ENCODE peak calls at places on chromosomes 4 and X, in four cellular contexts. Z, X, I and N are unnamed samples.

GRCh38 chr4:161583549-161583948 is 580.3 kb downstream of the FSTL5 start:
- DNase-seq in Z (no peak), X (no peak), I (no peak), N (no peak)

GRCh38 chrX:106415276-106415895 is 196.4 kb upstream of the RADX start:
- DNase-seq in Z (no peak), X (peak; percentile 29), I (no peak), N (peak; percentile 42)

GRCh38 chr4:185165605-185166063 is 22.6 kb downstream of the SLC25A4 start:
- DNase-seq in Z (peak; percentile 94), X (no peak), I (no peak), N (no peak)

GRCh38 chrX:150567645-150568319 is 639 bp upstream of the MTM1 start:
- DNase-seq in Z (no peak), X (no peak), I (peak; percentile 45), N (no peak)

GRCh38 chr4:37246891-37247290 is 2.3 kb downstream of the NWD2 start:
- DNase-seq in Z (no peak), X (no peak), I (no peak), N (no peak)

GRCh38 chr4:156420557-156420956 is 466.9 kb upstream of the CTSO start:
- DNase-seq in Z (peak; percentile 6), X (no peak), I (no peak), N (no peak)

GRCh38 chrX:153777261-153778090 is 3.4 kb upstream of the SRPK3 start:
- DNase-seq in Z (no peak), X (no peak), I (no peak), N (no peak)

GRCh38 chrX:16528620-16529019 is 121.3 kb upstream of the S100G start:
- DNase-seq in Z (no peak), X (no peak), I (no peak), N (no peak)

GRCh38 chrX:120664081-120664480 is 34.2 kb upstream of the C1GALT1C1 start:
- DNase-seq in Z (no peak), X (peak; percentile 49), I (peak; percentile 50), N (peak; percentile 22)

GRCh38 chr4:120682981-120683380 is 239.5 kb downstream of the PRDM5 start:
- DNase-seq in Z (peak; percentile 36), X (no peak), I (no peak), N (no peak)

GRCh38 chr4:138204507-138204906 is 37.6 kb downstream of the SLC7A11 start:
- DNase-seq in Z (no peak), X (no peak), I (no peak), N (no peak)

GRCh38 chrX:16552546-16552945 is 97.4 kb upstream of the S100G start:
- DNase-seq in Z (peak; percentile 12), X (no peak), I (peak; percentile 74), N (no peak)

GRCh38 chr4:109729155-109729562 is 711 bp downstream of the PLA2G12A start:
- DNase-seq in Z (no peak), X (peak; percentile 14), I (peak; percentile 35), N (peak; percentile 29)

GRCh38 chr4:189547537-189547936 is 393.1 kb upstream of the FRG1 start:
- DNase-seq in Z (no peak), X (no peak), I (no peak), N (peak; percentile 1)

GRCh38 chrX:135484636-135485289 is 35.7 kb upstream of the INTS6L start:
- DNase-seq in Z (peak; percentile 56), X (peak; percentile 50), I (no peak), N (peak; percentile 36)

GRCh38 chr4:87416965-87417364 is 5.4 kb upstream of the NUDT9 start:
- DNase-seq in Z (no peak), X (no peak), I (no peak), N (no peak)

GRCh38 chrX:132631579-132632232 is 142.9 kb upstream of the MBNL3 start:
- DNase-seq in Z (no peak), X (peak; percentile 14), I (peak; percentile 36), N (no peak)

GRCh38 chrX:91108761-91109160 is 325.9 kb upstream of the PABPC5 start:
- DNase-seq in Z (no peak), X (no peak), I (no peak), N (peak; percentile 2)

GRCh38 chr4:186021461-186022167 is 47.3 kb upstream of the TLR3 start:
- DNase-seq in Z (peak; percentile 15), X (peak; percentile 44), I (no peak), N (no peak)

GRCh38 chrX:38807873-38808272 is 6.6 kb downstream of the MID1IP1 start:
- DNase-seq in Z (no peak), X (peak; percentile 38), I (no peak), N (no peak)

GRCh38 chr4:188053302-188053701 is 56.1 kb downstream of the TRIML2 start:
- DNase-seq in Z (no peak), X (no peak), I (no peak), N (no peak)

GRCh38 chr4:122783301-122784215 is 43.1 kb upstream of the FGF2 start:
- DNase-seq in Z (peak; percentile 97), X (no peak), I (peak; percentile 96), N (peak; percentile 87)

GRCh38 chr4:174757736-174758135 is 71.3 kb downstream of the GLRA3 start:
- DNase-seq in Z (no peak), X (no peak), I (no peak), N (no peak)

GRCh38 chr4:1418494-1419285 is 12.4 kb upstream of the NKX1-1 start:
- DNase-seq in Z (no peak), X (no peak), I (no peak), N (no peak)

GRCh38 chr4:143282170-143282760 is 54.4 kb upstream of the GAB1 start:
- DNase-seq in Z (no peak), X (no peak), I (no peak), N (no peak)

GRCh38 chr4:18227880-18228279 is 206.3 kb upstream of the LCORL start:
- DNase-seq in Z (no peak), X (no peak), I (no peak), N (no peak)

GRCh38 chrX:68139791-68140190 is 293.5 kb downstream of the OPHN1 start:
- DNase-seq in Z (no peak), X (no peak), I (no peak), N (no peak)

GRCh38 chr4:158997660-158998349 is 105.1 kb upstream of the RAPGEF2 start:
- DNase-seq in Z (no peak), X (no peak), I (no peak), N (no peak)

GRCh38 chrX:68454476-68455150 is 21.3 kb upstream of the OPHN1 start:
- DNase-seq in Z (no peak), X (no peak), I (peak; percentile 39), N (no peak)

GRCh38 chr4:26873391-26874026 is 12.9 kb downstream of the STIM2 start:
- DNase-seq in Z (no peak), X (no peak), I (no peak), N (no peak)

GRCh38 chrX:101362116-101362515 is 13.6 kb upstream of the TIMM8A start:
- DNase-seq in Z (no peak), X (no peak), I (no peak), N (no peak)

GRCh38 chrX:129235903-129236302 is 287.4 kb downstream of the SMARCA1 start:
- DNase-seq in Z (peak; percentile 5), X (no peak), I (no peak), N (no peak)

GRCh38 chrX:47743504-47743903 is 84.5 kb upstream of the UXT start:
- DNase-seq in Z (peak; percentile 20), X (no peak), I (no peak), N (no peak)

GRCh38 chrX:139246295-139246694 is 284.2 kb upstream of the F9 start:
- DNase-seq in Z (peak; percentile 6), X (no peak), I (no peak), N (no peak)

GRCh38 chr4:90127223-90127705 is at the start of gene CCSER1:
- DNase-seq in Z (peak; percentile 71), X (no peak), I (peak; percentile 46), N (peak; percentile 93)

GRCh38 chr4:88791274-88791673 is 93.6 kb upstream of the NAP1L5 start:
- DNase-seq in Z (peak; percentile 59), X (peak; percentile 24), I (no peak), N (peak; percentile 38)

GRCh38 chr4:139575072-139575471 is 19.1 kb upstream of the SETD7 start:
- DNase-seq in Z (no peak), X (no peak), I (no peak), N (no peak)
- H3K27ac ChIP-seq in Z (no peak overlapping the region), X (no peak overlapping the region), I (no peak overlapping the region), N (no peak overlapping the region)

GRCh38 chr4:79604152-79604551 is 196.1 kb upstream of the GK2 start:
- DNase-seq in Z (no peak), X (no peak), I (no peak), N (no peak)

GRCh38 chr4:79611026-79611425 is 203.0 kb upstream of the GK2 start:
- DNase-seq in Z (no peak), X (no peak), I (no peak), N (no peak)

GRCh38 chr4:79613269-79613995 is 205.4 kb upstream of the GK2 start:
- DNase-seq in Z (no peak), X (no peak), I (no peak), N (no peak)

GRCh38 chr4:79607979-79608378 is 200.0 kb upstream of the GK2 start:
- DNase-seq in Z (no peak), X (no peak), I (no peak), N (no peak)

GRCh38 chr4:79609853-79610252 is 201.8 kb upstream of the GK2 start:
- DNase-seq in Z (peak; percentile 38), X (no peak), I (no peak), N (no peak)
- H3K4me1 ChIP-seq in Z (no peaks in the 10 kb centered on the region), X (no peaks in the 10 kb centered on the region), I (no peaks in the 10 kb centered on the region), N (no peaks in the 10 kb centered on the region)

DNA sequence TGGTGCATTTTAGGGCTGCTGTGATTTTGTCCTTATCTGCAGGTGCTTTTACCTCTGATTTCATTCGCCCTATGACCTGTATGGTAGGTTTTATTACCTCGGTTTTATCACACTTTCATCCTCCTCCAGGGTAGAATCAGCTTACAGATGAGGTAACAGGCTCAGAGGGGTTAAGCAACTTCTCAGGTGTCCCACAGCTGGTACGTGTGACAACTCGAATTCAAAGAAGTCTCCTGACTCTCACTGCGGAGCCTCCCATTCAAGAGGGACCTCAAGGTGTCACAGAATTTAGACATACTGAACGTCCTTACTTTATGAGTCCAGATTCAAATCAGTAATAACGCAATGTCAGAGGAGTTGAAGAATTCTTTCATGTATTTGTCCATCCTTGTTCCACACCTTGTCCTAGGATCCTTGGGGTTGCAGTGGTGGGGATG is 12.5 kb upstream of the KIAA0232 start:
- DNase-seq in Z (no peak), X (no peak), I (no peak), N (no peak)
- H3K27ac ChIP-seq in Z (no peak overlapping the region), X (no peak overlapping the region), I (no peak overlapping the region), N (no peak overlapping the region)

DNA sequence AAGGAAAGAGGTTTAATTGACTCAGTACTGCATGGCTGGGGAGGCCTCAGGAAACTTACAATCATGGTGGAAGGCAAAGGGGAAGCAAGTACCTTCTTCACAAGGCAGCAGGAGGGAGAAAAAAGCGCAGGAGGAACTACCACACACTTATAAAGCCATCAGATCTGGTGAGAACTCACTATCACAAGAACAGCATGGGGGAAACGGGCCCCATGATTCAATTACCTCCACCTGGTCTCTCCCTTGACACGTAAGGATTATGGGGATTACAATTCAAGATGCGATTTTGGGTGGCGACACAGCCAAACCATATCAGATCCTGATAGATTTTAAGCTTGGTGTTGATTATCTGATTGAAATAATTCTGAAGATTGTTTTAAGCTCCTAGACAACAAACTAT is 218.7 kb downstream of the CBR4 start:
- DNase-seq in Z (no peak), X (no peak), I (no peak), N (no peak)
- H3K4me1 ChIP-seq in Z (peaks cover 17% of the 10 kb centered on the region), X (no peaks in the 10 kb centered on the region), I (peaks cover 8% of the 10 kb centered on the region), N (peaks cover 26% of the 10 kb centered on the region)

DNA sequence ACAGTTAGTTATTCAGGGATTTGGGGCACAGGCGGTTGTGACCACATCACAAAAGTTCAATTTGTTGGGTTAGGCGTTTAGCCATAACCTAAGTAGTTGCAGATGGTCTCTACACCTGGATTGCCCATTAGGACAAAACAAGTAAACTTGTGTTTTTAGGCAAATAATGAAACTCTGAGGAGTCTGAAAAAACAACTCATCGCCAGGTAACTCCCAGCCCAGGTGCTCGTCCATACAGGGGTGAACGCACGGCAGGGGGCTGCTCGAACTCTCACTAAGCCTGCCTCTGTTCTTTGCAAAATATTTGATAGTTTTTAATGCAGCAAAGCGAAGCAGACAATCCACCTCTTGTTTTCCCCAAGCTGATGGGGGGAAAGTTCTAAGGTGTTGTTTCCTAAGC is 571 bp upstream of the RHOH start:
- DNase-seq in Z (no peak), X (peak; percentile 78), I (no peak), N (no peak)
- H3K27ac ChIP-seq in Z (no peak overlapping the region), X (peak overlapping the region; percentile 93), I (no peak overlapping the region), N (no peak overlapping the region)